ENCODE peak calls at places on chromosomes 4 and X, in eight cellular contexts. U is stimulated activated CD8-positive, alpha-beta memory T cell treated with anti-CD3 and anti-CD28 coated beads, Interleukin-12 subunit alpha, Interleukin-12 subunit beta, amount 100 ng/mL, for 4 hours; G is non-pigmented ciliary epithelial cell; V is GM12878; J is cortex of kidney; C is stimulated activated CD4-positive, alpha-beta T cell treated with anti-CD3 and anti-CD28 coated beads, Interleukin-15, amount 100 ng/mL, for 48 hours; X is putamen; N is NAMALWA. W is an unnamed sample.

GRCh38 chr4:52425751-52426326 is 233.3 kb downstream of the USP46 start:
- DNase-seq in U (no peak), G (no peak), V (no peak), J (no peak), C (no peak), X (no peak), N (no peak), W (no peak)

GRCh38 chr4:90958256-90958895 is 831.2 kb downstream of the CCSER1 start:
- DNase-seq in U (no peak), G (peak), V (no peak), J (no peak), C (no peak), X (no peak), N (no peak), W (peak)

GRCh38 chrX:53114864-53115549 is 21.1 kb downstream of the KANTR start:
- DNase-seq in U (no peak), G (no peak), V (no peak), J (no peak), C (no peak), X (no peak), N (no peak), W (no peak)

GRCh38 chr4:1049591-1049905 is 38.1 kb downstream of the FGFRL1 start:
- DNase-seq in U (no peak), G (no peak), V (no peak), J (no peak), C (no peak), X (no peak), N (no peak), W (no peak)

GRCh38 chrX:18617351-18617750 is 54.6 kb downstream of the RS1 start:
- DNase-seq in U (no peak), G (peak), V (no peak), J (no peak), C (no peak), X (no peak), N (no peak), W (peak)

GRCh38 chrX:115650449-115650848 is 89.5 kb downstream of the PLS3 start:
- DNase-seq in U (no peak), G (no peak), V (no peak), J (no peak), C (no peak), X (no peak), N (no peak), W (no peak)

GRCh38 chrX:130754353-130754752 is 148.7 kb downstream of the ENOX2 start:
- DNase-seq in U (no peak), G (no peak), V (no peak), J (no peak), C (no peak), X (no peak), N (no peak), W (no peak)

GRCh38 chrX:150680974-150681373 is 12.2 kb upstream of the MTMR1 start:
- DNase-seq in U (no peak), G (no peak), V (no peak), J (no peak), C (no peak), X (no peak), N (peak), W (no peak)

GRCh38 chr4:75995727-75996126 is 5.0 kb upstream of the SDAD1 start:
- DNase-seq in U (no peak), G (peak), V (no peak), J (no peak), C (no peak), X (no peak), N (peak), W (no peak)

GRCh38 chrX:27555514-27555913 is 34.6 kb upstream of the DCAF8L2 start:
- DNase-seq in U (no peak), G (no peak), V (no peak), J (no peak), C (no peak), X (peak), N (peak), W (no peak)

GRCh38 chr4:41933997-41934812 is 1.0 kb upstream of the TMEM33 start:
- DNase-seq in U (no peak), G (no peak), V (no peak), J (no peak), C (no peak), X (no peak), N (peak), W (no peak)

GRCh38 chrX:132271330-132271729 is 52.1 kb upstream of the RAP2C start:
- DNase-seq in U (no peak), G (no peak), V (no peak), J (no peak), C (no peak), X (no peak), N (no peak), W (no peak)

GRCh38 chr4:115121351-115122043 is 8.1 kb upstream of the NDST4 start:
- DNase-seq in U (no peak), G (no peak), V (no peak), J (no peak), C (no peak), X (no peak), N (no peak), W (no peak)